ENCODE peak calls at places on chromosomes 1 and 21, in four cellular contexts. One of them, this sample, is unnamed.

GRCh38 chr1:28580706-28581530 is 11.1 kb upstream of the RAB42 start:
- DNase-seq in RPMI8226: peak
- DNase-seq in SJCRH30: no peak
- DNase-seq in A549: peak
- DNase-seq in this sample: no peak

GRCh38 chr1:63968663-63969460 is 195.0 kb downstream of the ROR1 start:
- DNase-seq in RPMI8226: no peak
- DNase-seq in A549: no peak
- DNase-seq in SJCRH30: no peak
- DNase-seq in this sample: no peak

GRCh38 chr1:93845554-93846150 is 33.4 kb downstream of the DNTTIP2 start:
- DNase-seq in RPMI8226: no peak
- DNase-seq in SJCRH30: peak
- DNase-seq in A549: peak
- DNase-seq in this sample: peak

GRCh38 chr1:162022626-162023025 is 1.0 kb downstream of the OLFML2B start:
- DNase-seq in A549: no peak
- DNase-seq in SJCRH30: peak
- DNase-seq in RPMI8226: no peak
- DNase-seq in this sample: no peak

GRCh38 chr1:206472454-206472853 is 2.2 kb downstream of the IKBKE start:
- DNase-seq in SJCRH30: peak
- DNase-seq in RPMI8226: no peak
- DNase-seq in A549: no peak
- DNase-seq in this sample: no peak

GRCh38 chr1:212124891-212125582 is 89.5 kb downstream of the DTL start:
- DNase-seq in SJCRH30: no peak
- DNase-seq in RPMI8226: no peak
- DNase-seq in A549: no peak
- DNase-seq in this sample: no peak

GRCh38 chr1:164716992-164717703 is 158.2 kb downstream of the PBX1 start:
- DNase-seq in RPMI8226: peak
- DNase-seq in SJCRH30: no peak
- DNase-seq in A549: no peak
- DNase-seq in this sample: no peak

GRCh38 chr1:147821883-147822282 is 61.5 kb upstream of the GJA5 start:
- DNase-seq in RPMI8226: no peak
- DNase-seq in SJCRH30: no peak
- DNase-seq in A549: no peak
- DNase-seq in this sample: no peak

GRCh38 chr1:94790246-94790645 is 29.9 kb upstream of the SLC44A3 start:
- DNase-seq in A549: no peak
- DNase-seq in SJCRH30: no peak
- DNase-seq in RPMI8226: no peak
- DNase-seq in this sample: no peak

GRCh38 chr1:4062560-4062959 is 162.5 kb upstream of the C1orf174 start:
- DNase-seq in RPMI8226: no peak
- DNase-seq in SJCRH30: no peak
- DNase-seq in A549: no peak
- DNase-seq in this sample: no peak

GRCh38 chr21:32538147-32538792 is 47.1 kb downstream of the TCP10L start:
- DNase-seq in RPMI8226: no peak
- DNase-seq in SJCRH30: no peak
- DNase-seq in A549: no peak
- DNase-seq in this sample: no peak

GRCh38 chr1:96842215-96842614 is 120.6 kb downstream of the PTBP2 start:
- DNase-seq in A549: no peak
- DNase-seq in SJCRH30: no peak
- DNase-seq in RPMI8226: no peak
- DNase-seq in this sample: no peak

GRCh38 chr1:110619412-110620249 is 13.5 kb upstream of the KCNA2 start:
- DNase-seq in A549: peak
- DNase-seq in RPMI8226: peak
- DNase-seq in SJCRH30: peak
- DNase-seq in this sample: peak

GRCh38 chr1:22848374-22848773 is 124.3 kb downstream of the LACTBL1 start:
- DNase-seq in RPMI8226: peak
- DNase-seq in A549: no peak
- DNase-seq in SJCRH30: no peak
- DNase-seq in this sample: no peak

GRCh38 chr21:25461730-25462129 is 145.6 kb downstream of the MRPL39 start:
- DNase-seq in SJCRH30: no peak
- DNase-seq in A549: no peak
- DNase-seq in RPMI8226: no peak
- DNase-seq in this sample: no peak

This sample was measured in effector CD8-positive, alpha-beta T cell.